ENCODE peak calls at places on chromosomes 11 and 22, in four cellular contexts. A is stimulated activated CD4-positive, alpha-beta T cell treated with anti-CD3 and anti-CD28 coated beads, Interleukin-1b, Interleukin-23, amount 100 ng/mL, for 4 hours; Y is activated T-helper 9 cell treated with anti-CD3 and anti-CD28 coated beads, Interleukin-2, amount 50 U/mL, for 16 hours; Q is 8988T. F is an unnamed sample.

GRCh38 chr11:2534131-2534956 is 89.5 kb downstream of the KCNQ1 start:
- DNase-seq in A (no peak), Y (no peak), Q (peak; percentile 90), F (peak; percentile 87)

GRCh38 chr22:44972363-44973083 is 37.3 kb downstream of the PHF21B start:
- DNase-seq in A (no peak), Y (no peak), Q (no peak), F (no peak)

GRCh38 chr11:128548655-128549255 is 38.6 kb downstream of the ETS1 start:
- DNase-seq in A (no peak), Y (no peak), Q (peak; percentile 35), F (peak; percentile 68)

GRCh38 chr11:129695543-129696308 is 119.9 kb upstream of the TMEM45B start:
- DNase-seq in A (peak; percentile 60), Y (peak; percentile 43), Q (peak; percentile 51), F (peak; percentile 89)

GRCh38 chr11:112963368-112963955 is 2.2 kb downstream of the NCAM1 start:
- DNase-seq in A (no peak), Y (no peak), Q (no peak), F (no peak)

GRCh38 chr22:36192601-36193000 is 9.0 kb downstream of the APOL4 start:
- DNase-seq in A (no peak), Y (no peak), Q (no peak), F (no peak)

GRCh38 chr11:34566736-34567135 is 53.1 kb upstream of the ELF5 start:
- DNase-seq in A (no peak), Y (no peak), Q (no peak), F (no peak)

GRCh38 chr11:46075168-46075567 is 46.1 kb downstream of the PHF21A start:
- DNase-seq in A (no peak), Y (no peak), Q (no peak), F (no peak)

GRCh38 chr22:24433868-24434471 is 6.6 kb downstream of the ADORA2A start:
- DNase-seq in A (no peak), Y (peak; percentile 37), Q (peak; percentile 24), F (no peak)

GRCh38 chr11:77046060-77046501 is 11.9 kb downstream of the B3GNT6 start:
- DNase-seq in A (peak; percentile 51), Y (peak; percentile 42), Q (peak; percentile 97), F (peak; percentile 78)

GRCh38 chr11:79417069-79417920 is 23.5 kb downstream of the TENM4 start:
- DNase-seq in A (no peak), Y (no peak), Q (no peak), F (no peak)

GRCh38 chr22:38346506-38346905 is 29.3 kb upstream of the CSNK1E start:
- DNase-seq in A (no peak), Y (no peak), Q (no peak), F (peak; percentile 46)

GRCh38 chr22:35313311-35314121 is 13.8 kb downstream of the TOM1 start:
- DNase-seq in A (no peak), Y (no peak), Q (no peak), F (no peak)

GRCh38 chr11:66568124-66568916 is at the start of gene CTSF:
- DNase-seq in A (peak; percentile 67), Y (peak; percentile 61), Q (peak; percentile 99), F (peak; percentile 57)

GRCh38 chr22:46884365-46884764 is 121.9 kb downstream of the TBC1D22A start:
- DNase-seq in A (no peak), Y (no peak), Q (no peak), F (no peak)

GRCh38 chr22:50595189-50595588 is 5.4 kb upstream of the MAPK8IP2 start:
- DNase-seq in A (no peak), Y (no peak), Q (no peak), F (no peak)

GRCh38 chr11:8937659-8938058 is 4.9 kb upstream of the C11orf16 start:
- DNase-seq in A (no peak), Y (no peak), Q (no peak), F (no peak)

GRCh38 chr22:37953062-37953436 is 352 bp downstream of the C22orf23 start:
- DNase-seq in A (no peak), Y (no peak), Q (no peak), F (no peak)

GRCh38 chr11:48081151-48082010 is 101.0 kb downstream of the PTPRJ start:
- DNase-seq in A (no peak), Y (no peak), Q (peak; percentile 50), F (peak; percentile 56)

GRCh38 chr22:38699784-38700183 is 959 bp downstream of the JOSD1 start:
- DNase-seq in A (no peak), Y (no peak), Q (no peak), F (no peak)

GRCh38 chr22:37299969-37300509 is 17.7 kb downstream of the CYTH4 start:
- DNase-seq in A (no peak), Y (no peak), Q (no peak), F (no peak)

GRCh38 chr11:106077609-106078517 is at the start of gene AASDHPPT:
- DNase-seq in A (no peak), Y (no peak), Q (no peak), F (peak; percentile 75)

F was measured in islet precursor cell.